ENCODE peak calls at places on chromosomes 2 and 18, in ten cellular contexts. F, Z, W, V, R, B, U, H, A and T are unnamed samples.

GRCh38 chr2:220334210-220334609 is 706.8 kb downstream of the SLC4A3 start:
- DNase-seq in F (no peak), Z (peak; percentile 11), W (no peak), V (no peak), R (no peak), B (no peak), U (no peak), H (no peak), A (peak; percentile 33), T (no peak)

GRCh38 chr2:42957109-42958035 is 165.0 kb upstream of the HAAO start:
- DNase-seq in F (peak; percentile 55), Z (no peak), W (no peak), V (no peak), R (no peak), B (no peak), U (no peak), H (no peak), A (peak; percentile 94), T (no peak)

GRCh38 chr2:61759718-61760117 is 94.1 kb downstream of the FAM161A start:
- DNase-seq in F (no peak), Z (peak; percentile 53), W (no peak), V (no peak), R (no peak), B (no peak), U (no peak), H (no peak), A (peak; percentile 88), T (peak; percentile 28)

GRCh38 chr18:58536534-58537271 is 92.2 kb downstream of the ALPK2 start:
- DNase-seq in F (no peak), Z (no peak), W (no peak), V (no peak), R (no peak), B (no peak), U (no peak), H (no peak), A (no peak), T (no peak)

GRCh38 chr2:98909381-98910211 is 26.4 kb downstream of the CRACDL start:
- DNase-seq in F (peak; percentile 36), Z (peak; percentile 90), W (no peak), V (no peak), R (no peak), B (peak; percentile 97), U (no peak), H (no peak), A (peak; percentile 48), T (no peak)

GRCh38 chr2:33081691-33082090 is 134.9 kb downstream of the LTBP1 start:
- DNase-seq in F (no peak), Z (no peak), W (no peak), V (no peak), R (no peak), B (no peak), U (no peak), H (no peak), A (no peak), T (no peak)

GRCh38 chr2:7034313-7034712 is 117.1 kb downstream of the RNF144A start:
- DNase-seq in F (no peak), Z (peak; percentile 52), W (no peak), V (no peak), R (no peak), B (peak; percentile 89), U (no peak), H (no peak), A (no peak), T (no peak)

GRCh38 chr18:60090170-60090569 is 190.4 kb downstream of the PMAIP1 start:
- DNase-seq in F (no peak), Z (peak; percentile 8), W (peak; percentile 11), V (no peak), R (no peak), B (no peak), U (no peak), H (no peak), A (peak; percentile 38), T (no peak)

GRCh38 chr2:3605013-3605961 is 10.4 kb downstream of the COLEC11 start:
- DNase-seq in F (no peak), Z (no peak), W (peak; percentile 79), V (no peak), R (peak; percentile 55), B (no peak), U (no peak), H (no peak), A (no peak), T (no peak)

GRCh38 chr2:127416486-127417001 is 1.7 kb upstream of the PROC start:
- DNase-seq in F (no peak), Z (no peak), W (peak; percentile 36), V (no peak), R (no peak), B (no peak), U (no peak), H (no peak), A (peak; percentile 67), T (no peak)

GRCh38 chr2:186060744-186061143 is 322.1 kb downstream of the FSIP2 start:
- DNase-seq in F (no peak), Z (no peak), W (no peak), V (no peak), R (no peak), B (no peak), U (no peak), H (no peak), A (peak; percentile 8), T (no peak)

GRCh38 chr2:20621366-20622295 is 29.3 kb downstream of the HS1BP3 start:
- DNase-seq in F (no peak), Z (no peak), W (no peak), V (peak; percentile 47), R (no peak), B (peak; percentile 10), U (peak; percentile 25), H (peak; percentile 16), A (no peak), T (no peak)

GRCh38 chr2:171515672-171516298 is 6.5 kb upstream of the CYBRD1 start:
- DNase-seq in F (no peak), Z (peak; percentile 71), W (no peak), V (peak; percentile 75), R (no peak), B (no peak), U (no peak), H (no peak), A (peak; percentile 30), T (no peak)

GRCh38 chr18:25710981-25711380 is 359.0 kb upstream of the ZNF521 start:
- DNase-seq in F (no peak), Z (no peak), W (no peak), V (no peak), R (no peak), B (no peak), U (no peak), H (no peak), A (no peak), T (no peak)

GRCh38 chr2:151264157-151264835 is 2.6 kb upstream of the RBM43 start:
- DNase-seq in F (no peak), Z (no peak), W (no peak), V (no peak), R (no peak), B (peak; percentile 20), U (no peak), H (no peak), A (no peak), T (no peak)

GRCh38 chr2:47664817-47665216 is 118.1 kb upstream of the MSH6 start:
- DNase-seq in F (peak; percentile 33), Z (no peak), W (no peak), V (no peak), R (no peak), B (peak; percentile 19), U (no peak), H (no peak), A (peak; percentile 27), T (no peak)
- TF ChIP-seq CTCF in F (no peak), Z (peak; percentile 30), W (peak; percentile 30), V (no peak), R (peak; percentile 32), B (no peak), U (no peak), H (no peak), A (peak; percentile 30), T (no peak)

DNA sequence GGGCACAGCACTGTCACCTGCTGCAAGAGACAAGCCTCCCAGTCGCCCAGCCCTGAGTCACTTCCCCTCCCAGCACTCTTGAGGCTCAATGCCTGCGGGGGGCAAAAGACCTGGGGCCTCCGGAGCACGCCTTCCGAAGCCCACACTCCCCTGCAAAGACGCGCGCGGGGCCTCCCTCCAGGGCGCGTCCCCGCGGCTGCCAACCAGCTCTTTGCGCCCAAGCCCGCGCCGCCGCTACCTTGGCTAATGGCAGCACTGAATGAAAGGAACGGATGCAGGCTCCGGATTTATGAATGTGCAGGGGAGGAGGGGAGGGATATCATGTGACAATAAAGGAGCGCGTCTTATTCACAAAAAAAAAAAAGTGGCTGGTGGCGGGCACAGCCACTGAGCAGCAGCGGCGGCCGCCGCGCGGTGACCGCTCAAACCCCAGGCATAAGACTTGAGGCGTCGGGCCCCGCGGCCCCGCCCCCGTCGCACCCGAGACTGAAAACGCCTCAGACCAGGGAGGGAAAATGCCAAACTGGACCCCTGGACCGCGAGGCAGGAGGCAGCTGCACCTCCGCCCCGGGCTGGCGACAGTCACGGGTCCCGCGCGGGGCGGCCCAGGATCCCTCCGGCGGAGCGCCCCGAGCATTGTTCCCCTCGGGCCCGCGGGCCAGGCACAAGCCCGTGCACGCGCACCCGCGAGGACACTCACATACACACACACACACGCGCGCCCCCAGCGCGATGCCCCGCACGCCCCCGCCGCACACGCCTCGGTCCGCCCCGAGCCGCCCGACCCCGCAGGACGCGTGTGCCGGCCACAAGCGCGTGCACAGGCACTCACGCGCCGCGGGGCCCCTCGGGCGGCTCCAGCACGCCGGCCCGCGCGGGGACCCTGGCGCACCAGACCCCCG is 1.6 kb downstream of the SPRED2 start:
- DNase-seq in F (peak; percentile 83), Z (peak; percentile 47), W (peak; percentile 68), V (peak; percentile 78), R (peak; percentile 62), B (peak; percentile 69), U (peak; percentile 55), H (peak; percentile 50), A (no peak), T (no peak)
- TF ChIP-seq CTCF in F (no peak), Z (no peak), W (no peak), V (no peak), R (no peak), B (peak; percentile 27), U (no peak), H (no peak), A (peak; percentile 3), T (no peak)

GRCh38 chr2:213490087-213490486 is 205.8 kb downstream of the SPAG16 start:
- DNase-seq in F (no peak), Z (no peak), W (no peak), V (no peak), R (peak; percentile 7), B (no peak), U (no peak), H (no peak), A (peak; percentile 12), T (no peak)
- TF ChIP-seq CTCF in F (no peak), Z (no peak), W (no peak), V (no peak), R (peak; percentile 25), B (no peak), U (no peak), H (no peak), A (no peak), T (no peak)

DNA sequence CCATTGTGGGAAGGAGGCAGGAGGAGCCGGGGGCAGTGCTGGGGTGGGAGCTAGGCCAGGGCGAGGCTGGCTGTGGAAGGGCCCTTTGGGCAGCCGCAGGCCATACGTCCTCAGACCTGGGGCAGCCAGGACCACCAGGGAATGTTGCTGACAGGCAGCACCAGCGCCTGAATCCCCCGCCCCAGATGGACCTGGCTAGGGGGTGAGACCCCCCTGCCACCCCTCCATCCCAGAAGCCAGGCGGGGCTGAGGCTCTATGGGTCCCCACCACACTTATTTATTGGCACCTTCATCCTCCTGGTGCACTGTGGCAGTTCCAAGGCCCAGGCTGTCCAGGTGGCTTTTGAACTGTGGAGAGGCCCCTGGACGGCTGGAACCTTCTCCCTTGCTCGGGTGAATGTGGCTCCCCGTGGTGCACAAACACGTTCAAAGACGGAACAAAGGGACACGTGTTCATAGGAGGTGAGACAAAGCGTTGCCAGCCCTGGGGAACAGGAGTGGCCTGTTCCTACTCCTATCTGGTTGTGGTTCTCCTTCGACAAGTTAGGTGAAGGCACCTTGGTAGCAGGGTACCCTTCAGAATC is 35.1 kb downstream of the RAMP1 start:
- DNase-seq in F (no peak), Z (no peak), W (no peak), V (peak; percentile 48), R (no peak), B (peak; percentile 9), U (no peak), H (peak; percentile 19), A (no peak), T (no peak)
- TF ChIP-seq CTCF in F (no peak), Z (no peak), W (no peak), V (no peak), R (no peak), B (no peak), U (no peak), H (no peak), A (no peak), T (no peak)